ENCODE peak calls at places on chromosomes 3 and 15, in eight cellular contexts. Q is MM.1S, L is cardiac muscle cell, N is neural progenitor cell, S is stomach, F is ovary, R is heart left ventricle, D is heart right ventricle. K is an unnamed sample. For H3K4me1, the result is how much of the 10 kb centered on the place peaks cover.

GRCh38 chr15:48361690-48362089 is 30.5 kb downstream of the DUT start:
- DNase-seq in F (no peak), S (no peak), Q (no peak), N (no peak), L (no peak), R (no peak), D (no peak), K (no peak)

GRCh38 chr3:16993227-16993626 is 108.5 kb downstream of the PLCL2 start:
- DNase-seq in S (no peak), Q (no peak), F (no peak), N (no peak), D (no peak), L (peak), R (no peak), K (no peak)

GRCh38 chr3:154904328-154904727 is 175.8 kb upstream of the MME start:
- DNase-seq in R (no peak), D (no peak), F (no peak), S (no peak), N (peak), L (peak), Q (peak), K (no peak)

GRCh38 chr3:127158614-127159221 is 34.2 kb upstream of the PRR23E start:
- DNase-seq in L (peak), F (no peak), R (peak), S (no peak), N (peak), Q (no peak), D (no peak), K (no peak)

GRCh38 chr3:108031893-108032292 is 58.9 kb downstream of the CD47 start:
- DNase-seq in Q (no peak), S (no peak), F (no peak), D (no peak), R (no peak), L (no peak), N (no peak), K (no peak)

GRCh38 chr3:56787784-56788256 is 13.9 kb downstream of the ARHGEF3 start:
- DNase-seq in S (no peak), F (no peak), R (no peak), N (no peak), L (no peak), Q (no peak), D (no peak), K (no peak)

GRCh38 chr15:98529205-98530145 is 118.9 kb upstream of the IGF1R start:
- DNase-seq in S (no peak), R (no peak), L (no peak), F (no peak), D (no peak), Q (no peak), N (no peak), K (no peak)

GRCh38 chr15:77173487-77173886 is 102.6 kb upstream of the TSPAN3 start:
- DNase-seq in D (no peak), S (no peak), F (no peak), Q (no peak), N (no peak), R (no peak), L (no peak), K (no peak)

GRCh38 chr15:52803543-52804306 is 13.6 kb upstream of the ONECUT1 start:
- DNase-seq in L (no peak), N (peak), Q (peak), R (no peak), D (no peak), F (no peak), S (no peak), K (no peak)

GRCh38 chr15:72222433-72222832 is 8.6 kb downstream of the PKM start:
- DNase-seq in N (no peak), Q (no peak), L (no peak), D (peak), S (no peak), R (peak), F (no peak), K (peak)

GRCh38 chr15:79769933-79770332 is 126.9 kb downstream of the MTHFS start:
- DNase-seq in Q (no peak), S (no peak), D (no peak), F (no peak), N (no peak), R (no peak), L (no peak), K (no peak)

GRCh38 chr3:124770341-124771082 is 40.3 kb downstream of the UMPS start:
- DNase-seq in D (peak), F (no peak), Q (peak), R (peak), S (no peak), N (peak), L (peak), K (no peak)

GRCh38 chr3:119700269-119700919 is 2.4 kb upstream of the CFAP91 start:
- DNase-seq in R (no peak), L (peak), F (no peak), D (no peak), Q (peak), N (no peak), S (no peak), K (no peak)

GRCh38 chr3:120450914-120451669 is at the start of gene FSTL1:
- DNase-seq in Q (no peak), F (peak), D (peak), S (no peak), L (peak), N (peak), R (peak), K (peak)

GRCh38 chr15:51849866-51850265 is 20.4 kb downstream of the TMOD3 start:
- DNase-seq in F (no peak), Q (no peak), L (no peak), D (no peak), R (no peak), N (no peak), S (no peak), K (no peak)

GRCh38 chr15:43125095-43125661 is 8.2 kb upstream of the TMEM62 start:
- DNase-seq in Q (no peak), N (no peak), S (no peak), F (no peak), L (no peak), R (no peak), D (no peak), K (no peak)

GRCh38 chr15:78195735-78196201 is 38.6 kb downstream of the ACSBG1 start:
- DNase-seq in S (peak), L (peak), R (no peak), D (no peak), F (no peak), Q (peak), N (peak), K (peak)

GRCh38 chr3:170717410-170718402 is 131.8 kb upstream of the SLC7A14 start:
- DNase-seq in N (no peak), F (no peak), S (no peak), R (no peak), Q (no peak), D (peak), L (peak), K (no peak)

GRCh38 chr3:84126160-84126559 is 832.6 kb upstream of the CADM2 start:
- DNase-seq in F (no peak), N (no peak), D (no peak), R (no peak), Q (no peak), S (no peak), L (no peak), K (no peak)

GRCh38 chr15:38266247-38266996 is 13.8 kb downstream of the SPRED1 start:
- DNase-seq in Q (no peak), N (no peak), D (no peak), F (no peak), R (no peak), L (peak), S (no peak), K (no peak)

GRCh38 chr3:176987901-176988300 is 209.4 kb downstream of the TBL1XR1 start:
- DNase-seq in Q (no peak), D (no peak), N (no peak), F (no peak), R (no peak), S (no peak), L (peak), K (no peak)

GRCh38 chr3:110454066-110454465 is 617.5 kb upstream of the NECTIN3 start:
- DNase-seq in D (no peak), L (no peak), F (no peak), R (no peak), N (no peak), Q (no peak), S (no peak), K (no peak)

GRCh38 chr3:56355570-56356185 is 112.6 kb downstream of the ERC2 start:
- DNase-seq in D (no peak), L (peak), F (no peak), Q (no peak), N (no peak), S (no peak), R (no peak), K (no peak)

GRCh38 chr3:115146032-115146417 is 1.1 kb downstream of the ZBTB20 start:
- DNase-seq in L (peak), Q (peak), S (peak), F (no peak), R (peak), N (peak), D (no peak), K (peak)

GRCh38 chr15:98063311-98063710 is 102.8 kb downstream of the ARRDC4 start:
- DNase-seq in Q (no peak), F (no peak), S (no peak), N (no peak), L (no peak), D (no peak), R (no peak), K (no peak)

GRCh38 chr3:18679226-18679625 is 254.1 kb upstream of the SATB1 start:
- DNase-seq in N (no peak), R (no peak), S (no peak), L (no peak), D (no peak), F (no peak), Q (no peak), K (no peak)

GRCh38 chr3:46695177-46695961 is 1.9 kb upstream of the ALS2CL start:
- DNase-seq in D (peak), F (no peak), R (peak), Q (peak), N (peak), L (peak), S (peak), K (no peak)
- TF ChIP-seq CTCF in D (peak), F (no peak), R (no peak), Q (peak), N (peak), L (peak), S (no peak), K (no peak)

GRCh38 chr15:70323111-70323851 is 225.6 kb upstream of the TLE3 start:
- DNase-seq in S (peak), Q (no peak), F (peak), R (no peak), L (peak), D (peak), N (peak), K (peak)
- H3K4me1 ChIP-seq in S (half or more), Q (under half), F (under half), R (under half), L (under half), D (under half), N (under half), K (under half)

DNA sequence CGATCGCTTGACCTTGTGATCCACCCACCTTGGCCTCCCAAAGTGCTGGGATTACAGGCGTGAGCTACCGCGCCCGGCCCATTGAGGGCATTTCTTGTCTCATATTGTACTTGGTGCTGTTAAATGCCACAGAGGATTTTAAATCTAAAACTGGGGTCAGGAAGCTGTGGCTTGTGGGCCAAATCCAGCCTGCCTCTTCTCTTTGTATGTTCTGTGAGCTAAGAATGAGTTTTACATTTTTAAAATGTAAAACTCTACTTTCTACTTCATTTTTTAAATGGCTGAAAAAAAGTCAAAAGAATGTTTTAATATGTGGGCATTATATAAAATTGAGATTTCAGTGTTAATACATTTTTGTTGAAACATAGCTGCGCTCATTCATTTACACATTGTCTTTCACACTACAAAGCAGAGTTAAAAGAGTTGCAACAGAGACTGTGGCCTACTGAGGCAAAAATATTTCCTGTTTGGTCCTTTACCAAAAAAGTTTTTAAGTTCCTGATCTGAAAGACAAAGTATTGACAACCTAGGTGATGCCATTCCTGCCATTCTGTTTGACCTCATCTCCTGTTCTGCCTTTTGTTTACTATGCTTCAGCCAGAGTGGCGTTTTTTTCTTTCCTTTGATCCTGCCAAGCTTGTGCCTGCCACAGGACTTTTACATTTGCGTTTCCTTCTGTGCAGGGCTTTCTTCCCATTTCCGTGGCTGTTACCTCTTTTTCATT is 50.4 kb downstream of the PDCD6IP start:
- DNase-seq in F (no peak), L (no peak), S (no peak), Q (no peak), R (no peak), N (peak), D (no peak), K (no peak)
- H3K4me3 ChIP-seq in F (no peak), L (no peak), S (no peak), Q (no peak), R (no peak), N (no peak), D (no peak), K (no peak)

DNA sequence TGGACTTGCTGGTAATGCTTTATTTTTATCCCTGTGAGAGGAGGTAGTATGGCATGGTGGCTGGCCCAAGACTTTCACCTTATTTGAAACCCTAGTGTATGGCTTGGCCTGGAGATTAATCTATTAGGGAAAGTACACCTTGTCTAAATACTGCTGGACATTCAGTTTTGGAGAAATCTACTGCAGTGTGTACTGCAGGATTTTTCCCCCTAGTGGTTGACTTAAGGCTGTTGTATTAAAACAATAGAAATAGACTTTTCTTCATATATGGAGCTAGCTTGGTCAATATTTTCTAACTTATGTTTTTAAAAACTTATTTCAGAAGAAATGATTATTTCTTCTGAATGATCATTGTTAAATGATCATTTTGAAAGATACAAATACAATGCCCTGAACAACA is 13.9 kb upstream of the SLITRK3 start:
- DNase-seq in F (no peak), D (no peak), N (no peak), Q (no peak), L (no peak), R (no peak), S (no peak), K (no peak)
- TF ChIP-seq CTCF in F (no peak), D (no peak), N (peak), Q (peak), L (peak), R (no peak), S (no peak), K (peak)